ENCODE peak calls at places on chromosomes 3 and 15, in six cellular contexts. C, B, K, F, D and W are unnamed samples.

GRCh38 chr15:68499620-68500312 is 67.8 kb upstream of the ITGA11 start:
- DNase-seq in C (no peak), B (no peak), K (no peak), F (no peak), D (no peak), W (no peak)

GRCh38 chr15:79635897-79636596 is 203.9 kb downstream of the MINAR1 start:
- DNase-seq in C (no peak), B (no peak), K (no peak), F (no peak), D (no peak), W (peak; percentile 42)

GRCh38 chr3:53885239-53885638 is 3.3 kb upstream of the ACTR8 start:
- DNase-seq in C (no peak), B (no peak), K (no peak), F (no peak), D (no peak), W (no peak)

GRCh38 chr15:80031841-80032240 is 27.6 kb upstream of the ZFAND6 start:
- DNase-seq in C (no peak), B (peak; percentile 63), K (peak; percentile 70), F (no peak), D (no peak), W (no peak)

GRCh38 chr3:133570139-133570936 is 3.1 kb upstream of the CDV3 start:
- DNase-seq in C (no peak), B (no peak), K (no peak), F (no peak), D (no peak), W (peak; percentile 57)

GRCh38 chr3:115100172-115100571 is 46.9 kb downstream of the ZBTB20 start:
- DNase-seq in C (no peak), B (no peak), K (peak; percentile 78), F (peak; percentile 20), D (peak; percentile 56), W (no peak)

GRCh38 chr3:110149763-110150162 is 812.4 kb upstream of the DPPA4 start:
- DNase-seq in C (no peak), B (no peak), K (no peak), F (no peak), D (no peak), W (no peak)

GRCh38 chr3:40658305-40658704 is 133.5 kb downstream of the ZNF621 start:
- DNase-seq in C (no peak), B (no peak), K (no peak), F (no peak), D (no peak), W (no peak)

GRCh38 chr3:103690536-103690935 is 1255.7 kb downstream of the ZPLD1 start:
- DNase-seq in C (no peak), B (no peak), K (no peak), F (no peak), D (no peak), W (peak; percentile 65)

GRCh38 chr3:94069242-94069813 is 6.5 kb downstream of the NSUN3 start:
- DNase-seq in C (no peak), B (peak; percentile 5), K (peak; percentile 28), F (no peak), D (peak; percentile 9), W (no peak)

GRCh38 chr3:78703944-78704343 is 1063.9 kb downstream of the ROBO1 start:
- DNase-seq in C (no peak), B (no peak), K (no peak), F (no peak), D (no peak), W (no peak)

GRCh38 chr3:41053220-41053619 is 146.1 kb upstream of the CTNNB1 start:
- DNase-seq in C (no peak), B (no peak), K (no peak), F (no peak), D (no peak), W (no peak)

GRCh38 chr15:40941528-40942336 is 11.5 kb upstream of the CHAC1 start:
- DNase-seq in C (peak; percentile 50), B (peak; percentile 73), K (peak; percentile 75), F (peak; percentile 52), D (peak; percentile 85), W (peak; percentile 71)

GRCh38 chr3:155086041-155086440 is 5.9 kb downstream of the MME start:
- DNase-seq in C (no peak), B (no peak), K (no peak), F (no peak), D (no peak), W (no peak)

GRCh38 chr3:108096506-108097325 is 5.9 kb upstream of the CD47 start:
- DNase-seq in C (no peak), B (no peak), K (no peak), F (no peak), D (no peak), W (no peak)

GRCh38 chr3:40843208-40843624 is 318.5 kb downstream of the ZNF621 start:
- DNase-seq in C (no peak), B (no peak), K (no peak), F (no peak), D (no peak), W (no peak)